ENCODE peak calls at places on chromosomes 2 and 18, in seven cellular contexts. H, G, Y, L, M, V and R are unnamed samples.

GRCh38 chr18:59996370-59996966 is 96.7 kb downstream of the PMAIP1 start:
- DNase-seq in H (peak; percentile 71), G (no peak), Y (no peak), L (peak; percentile 31), M (no peak), V (peak; percentile 73), R (no peak)

GRCh38 chr18:41864216-41864615 is 90.8 kb upstream of the PIK3C3 start:
- DNase-seq in H (no peak), G (no peak), Y (no peak), L (no peak), M (no peak), V (no peak), R (no peak)

GRCh38 chr2:158194229-158194628 is 92.6 kb downstream of the UPP2 start:
- DNase-seq in H (no peak), G (no peak), Y (no peak), L (no peak), M (no peak), V (peak; percentile 39), R (no peak)

GRCh38 chr2:198219292-198219691 is 414.9 kb downstream of the PLCL1 start:
- DNase-seq in H (no peak), G (no peak), Y (no peak), L (no peak), M (no peak), V (no peak), R (no peak)

GRCh38 chr2:142591408-142591807 is 286.1 kb upstream of the KYNU start:
- DNase-seq in H (no peak), G (no peak), Y (no peak), L (no peak), M (no peak), V (no peak), R (no peak)

GRCh38 chr2:39723946-39724827 is 54.9 kb downstream of the THUMPD2 start:
- DNase-seq in H (no peak), G (no peak), Y (no peak), L (no peak), M (no peak), V (no peak), R (no peak)

GRCh38 chr2:146642066-146642465 is 1202.8 kb upstream of the ACVR2A start:
- DNase-seq in H (no peak), G (no peak), Y (no peak), L (no peak), M (no peak), V (no peak), R (no peak)

GRCh38 chr2:229901819-229902218 is 20.0 kb downstream of the TRIP12 start:
- DNase-seq in H (peak; percentile 63), G (no peak), Y (no peak), L (peak; percentile 85), M (no peak), V (no peak), R (no peak)

GRCh38 chr2:106642679-106643078 is 155.5 kb downstream of the CD8B2 start:
- DNase-seq in H (no peak), G (no peak), Y (no peak), L (no peak), M (no peak), V (no peak), R (no peak)

GRCh38 chr2:38415761-38416291 is 38.8 kb upstream of the ATL2 start:
- DNase-seq in H (no peak), G (no peak), Y (no peak), L (no peak), M (no peak), V (no peak), R (no peak)

GRCh38 chr2:236826727-236827126 is 257.1 kb downstream of the ACKR3 start:
- DNase-seq in H (no peak), G (no peak), Y (no peak), L (no peak), M (peak; percentile 20), V (no peak), R (no peak)

GRCh38 chr18:53261241-53261640 is 921.2 kb downstream of the DCC start:
- DNase-seq in H (no peak), G (no peak), Y (no peak), L (no peak), M (no peak), V (no peak), R (no peak)

GRCh38 chr2:171432969-171433762 is 624 bp downstream of the METTL8 start:
- DNase-seq in H (peak; percentile 95), G (no peak), Y (peak; percentile 53), L (peak; percentile 65), M (no peak), V (peak; percentile 84), R (peak; percentile 6)